ENCODE peak calls at places on chromosomes 13 and 19, in ten cellular contexts. N, Z, B, L, M, H, C, F, T and O are unnamed samples.

GRCh38 chr13:44822291-44822690 is 167.0 kb downstream of the NUFIP1 start:
- DNase-seq in N (no peak), Z (no peak), B (no peak), L (no peak), M (no peak), H (no peak), C (no peak), F (no peak), T (no peak), O (no peak)

GRCh38 chr13:106484755-106485193 is 50.7 kb downstream of the EFNB2 start:
- DNase-seq in N (no peak), Z (no peak), B (no peak), L (no peak), M (no peak), H (no peak), C (no peak), F (no peak), T (no peak), O (no peak)

GRCh38 chr13:98007001-98007400 is 53.5 kb downstream of the IPO5 start:
- DNase-seq in N (no peak), Z (no peak), B (no peak), L (no peak), M (no peak), H (no peak), C (no peak), F (no peak), T (no peak), O (no peak)

GRCh38 chr19:4457654-4458406 is at the start of gene UBXN6:
- DNase-seq in N (peak), Z (peak), B (peak), L (peak), M (peak), H (peak), C (peak), F (peak), T (peak), O (peak)

GRCh38 chr13:101875717-101876393 is 423.4 kb downstream of the ITGBL1 start:
- DNase-seq in N (no peak), Z (no peak), B (no peak), L (peak), M (no peak), H (no peak), C (peak), F (no peak), T (peak), O (peak)

GRCh38 chr19:3849092-3849491 is 19.7 kb downstream of the ZFR2 start:
- DNase-seq in N (peak), Z (peak), B (no peak), L (no peak), M (no peak), H (peak), C (no peak), F (peak), T (peak), O (no peak)

GRCh38 chr13:98297043-98297442 is 120.0 kb upstream of the RNF113B start:
- DNase-seq in N (no peak), Z (no peak), B (no peak), L (no peak), M (no peak), H (no peak), C (no peak), F (no peak), T (no peak), O (peak)

GRCh38 chr13:61410669-61411297 is 4.9 kb downstream of the PCDH20 start:
- DNase-seq in N (peak), Z (no peak), B (no peak), L (no peak), M (no peak), H (no peak), C (no peak), F (no peak), T (no peak), O (no peak)

GRCh38 chr13:74443623-74444022 is 309.4 kb upstream of the KLF12 start:
- DNase-seq in N (no peak), Z (no peak), B (no peak), L (no peak), M (no peak), H (no peak), C (no peak), F (no peak), T (no peak), O (no peak)